ENCODE peak calls at places on chromosomes 4 and X, in six cellular contexts. G is Caco-2, K is mucosa of descending colon, J is fibroblast of lung, Z is tibial artery, F is suprapubic skin. A is an unnamed sample. For H3K4me1, the result is how much of the 10 kb centered on the place peaks cover.

GRCh38 chrX:15301924-15302323 is 13.5 kb downstream of the ASB11 start:
- DNase-seq in G (no peak), K (peak), J (peak), Z (peak), F (no peak), A (no peak)

GRCh38 chr4:120000591-120001296 is 65.9 kb downstream of the MAD2L1 start:
- DNase-seq in G (no peak), K (no peak), J (no peak), Z (no peak), F (no peak), A (no peak)

GRCh38 chr4:16218950-16219349 is 7.3 kb downstream of the TAPT1 start:
- DNase-seq in G (no peak), K (no peak), J (no peak), Z (no peak), F (no peak), A (no peak)

GRCh38 chr4:95045429-95045828 is 287.7 kb downstream of the BMPR1B start:
- DNase-seq in G (peak), K (no peak), J (no peak), Z (no peak), F (no peak), A (peak)

GRCh38 chrX:110146521-110146920 is 143.6 kb downstream of the TMEM164 start:
- DNase-seq in G (peak), K (peak), J (peak), Z (no peak), F (no peak), A (peak)

GRCh38 chrX:129979207-129979920 is 3.1 kb upstream of the BCORL1 start:
- DNase-seq in G (no peak), K (no peak), J (no peak), Z (no peak), F (no peak), A (peak)

GRCh38 chrX:11756354-11757318 is 1.4 kb upstream of the MSL3 start:
- DNase-seq in G (no peak), K (no peak), J (no peak), Z (no peak), F (no peak), A (no peak)

GRCh38 chrX:100819837-100820666 is at the start of gene CSTF2:
- DNase-seq in G (peak), K (peak), J (peak), Z (peak), F (peak), A (peak)

GRCh38 chrX:20711366-20711765 is 444.7 kb upstream of the RPS6KA3 start:
- DNase-seq in G (no peak), K (no peak), J (no peak), Z (no peak), F (no peak), A (no peak)

GRCh38 chrX:74179071-74179470 is 124.9 kb upstream of the ZCCHC13 start:
- DNase-seq in G (peak), K (no peak), J (peak), Z (no peak), F (no peak), A (peak)

GRCh38 chrX:7067266-7067665 is 80.2 kb upstream of the STS start:
- DNase-seq in G (no peak), K (no peak), J (no peak), Z (no peak), F (no peak), A (no peak)

GRCh38 chr4:4245172-4245571 is 2.9 kb downstream of the TMEM128 start:
- DNase-seq in G (no peak), K (peak), J (no peak), Z (no peak), F (no peak), A (no peak)
- H3K4me3 ChIP-seq in G (no peak), K (no peak), J (no peak), Z (no peak), F (no peak), A (no peak)

DNA sequence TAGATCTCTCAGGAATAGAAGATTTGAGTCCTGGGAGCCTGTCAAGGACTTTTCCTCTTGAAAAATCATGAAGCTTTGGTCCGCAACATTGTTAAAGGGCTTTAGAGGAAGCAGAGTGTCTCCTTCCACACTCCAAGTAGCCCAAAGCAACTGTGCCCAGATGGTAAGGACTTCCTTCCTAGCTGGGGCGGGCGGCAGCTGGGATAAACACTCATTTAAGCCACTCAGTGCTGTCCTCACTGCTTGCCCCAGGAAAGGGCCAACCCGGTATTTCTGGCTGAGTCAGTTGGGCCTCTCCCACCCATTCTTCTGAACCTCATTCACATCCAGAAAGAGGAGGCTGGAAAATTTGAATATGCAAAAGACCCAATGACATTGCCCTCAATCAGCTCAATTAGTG is 144.3 kb downstream of the CHIC2 start:
- DNase-seq in G (no peak), K (no peak), J (no peak), Z (no peak), F (no peak), A (no peak)
- H3K4me1 ChIP-seq in G (under half), K (under half), J (under half), Z (under half), F (under half), A (under half)

DNA sequence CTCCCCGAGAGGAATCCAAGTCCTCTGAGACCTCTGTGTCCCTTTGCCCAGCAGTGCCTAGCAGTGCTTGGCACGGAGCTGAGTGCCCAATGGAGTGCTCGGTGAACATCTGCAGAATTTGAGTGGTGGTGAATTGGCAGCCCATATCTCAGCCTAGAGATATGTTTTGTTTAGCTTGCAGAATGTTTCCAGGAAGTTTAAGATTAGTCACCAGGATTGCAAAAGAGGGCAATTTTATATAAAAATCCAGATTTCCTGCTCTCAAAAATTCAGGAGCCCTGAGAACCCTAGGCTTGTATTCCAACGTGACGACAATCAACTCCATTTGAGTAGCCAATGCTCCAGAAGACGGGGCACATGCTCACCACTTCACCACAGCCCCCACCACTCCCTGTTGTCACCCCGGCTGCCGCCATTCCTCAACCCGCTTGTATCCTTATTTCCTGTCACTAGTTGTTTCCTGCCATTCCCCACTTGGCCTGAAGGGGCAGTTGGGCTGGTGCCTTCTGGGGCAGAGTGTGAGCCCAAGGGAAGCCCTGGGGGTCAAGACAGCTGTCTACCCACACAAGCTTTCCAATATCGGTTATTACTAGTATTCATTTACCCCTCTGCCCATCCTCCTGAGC is 116.9 kb downstream of the EFNB1 start:
- DNase-seq in G (peak), K (no peak), J (peak), Z (no peak), F (no peak), A (no peak)
- TF ChIP-seq CTCF in G (no peak), K (no peak), J (peak), Z (no peak), F (no peak), A (peak)

GRCh38 chr4:4852591-4853362 is 6.7 kb upstream of the MSX1 start:
- DNase-seq in G (no peak), K (no peak), J (peak), Z (peak), F (no peak), A (no peak)
- H3K4me3 ChIP-seq in G (peak), K (no peak), J (peak), Z (peak), F (peak), A (no peak)

DNA sequence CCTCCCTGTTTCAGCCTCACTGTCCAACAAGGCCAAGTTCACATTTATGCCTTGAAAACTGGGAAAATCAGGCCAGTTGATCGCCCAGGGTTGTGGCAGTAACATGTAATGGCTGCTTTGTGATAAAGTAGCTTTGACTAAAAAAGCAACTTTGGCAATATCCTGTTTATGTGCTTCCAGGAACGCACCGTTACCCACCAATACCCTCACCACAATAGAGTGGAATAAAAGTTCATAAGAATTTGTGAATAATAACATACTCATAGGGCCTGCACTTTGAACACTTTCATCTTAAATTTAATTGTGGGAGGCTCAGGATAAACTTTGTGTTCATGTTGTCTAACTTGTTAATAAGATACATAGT is 80.7 kb upstream of the MAML3 start:
- DNase-seq in G (no peak), K (no peak), J (no peak), Z (no peak), F (no peak), A (no peak)
- H3K4me1 ChIP-seq in G (under half), K (under half), J (under half), Z (under half), F (under half), A (under half)

GRCh38 chr4:128565054-128565453 is 244.4 kb upstream of the JADE1 start:
- DNase-seq in G (no peak), K (no peak), J (no peak), Z (no peak), F (no peak), A (no peak)
- TF ChIP-seq CTCF in G (no peak), K (no peak), J (no peak), Z (no peak), F (no peak), A (no peak)

DNA sequence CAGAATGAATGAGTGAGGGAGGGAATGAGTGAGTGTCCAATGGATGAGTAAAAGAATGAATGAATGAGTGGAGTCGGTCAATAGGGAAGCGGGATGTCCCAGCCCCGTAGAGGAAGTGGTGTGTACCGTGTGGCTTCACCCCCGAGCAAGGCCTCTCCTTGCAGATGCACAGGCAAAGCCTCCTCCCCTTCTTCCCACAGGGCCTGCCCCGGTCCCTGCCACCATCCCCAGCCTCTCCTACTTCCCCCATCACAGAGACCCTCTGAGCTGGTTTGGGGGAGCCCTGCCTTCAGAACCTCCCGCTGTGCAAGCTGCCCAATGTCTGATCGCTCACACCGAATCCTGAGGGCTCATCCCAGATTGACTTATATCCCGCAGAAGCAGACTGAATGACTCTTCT is 13.6 kb downstream of the HTRA3 start:
- DNase-seq in G (no peak), K (no peak), J (no peak), Z (no peak), F (no peak), A (no peak)
- H3K4me3 ChIP-seq in G (no peak), K (no peak), J (no peak), Z (no peak), F (no peak), A (no peak)

GRCh38 chr4:145735777-145736176 is 55.8 kb downstream of the C4orf51 start:
- DNase-seq in G (no peak), K (no peak), J (no peak), Z (no peak), F (no peak), A (peak)
- H3K4me1 ChIP-seq in G (half or more), K (under half), J (under half), Z (under half), F (half or more), A (under half)

GRCh38 chrX:19389217-19389616 is 45.5 kb downstream of the PDHA1 start:
- DNase-seq in G (no peak), K (no peak), J (no peak), Z (no peak), F (no peak), A (no peak)

GRCh38 chrX:19382500-19383145 is 38.9 kb downstream of the PDHA1 start:
- DNase-seq in G (peak), K (peak), J (peak), Z (no peak), F (no peak), A (peak)

GRCh38 chrX:19388741-19389140 is 45.0 kb downstream of the PDHA1 start:
- DNase-seq in G (no peak), K (no peak), J (no peak), Z (no peak), F (no peak), A (no peak)

GRCh38 chrX:19388064-19388679 is 44.4 kb downstream of the PDHA1 start:
- DNase-seq in G (no peak), K (no peak), J (no peak), Z (no peak), F (no peak), A (no peak)

GRCh38 chrX:19386679-19387078 is 43.0 kb downstream of the PDHA1 start:
- DNase-seq in G (no peak), K (no peak), J (no peak), Z (no peak), F (no peak), A (no peak)
- TF ChIP-seq CTCF in G (no peak), K (no peak), J (no peak), Z (no peak), F (no peak), A (no peak)